ENCODE peak calls at places on chromosomes 11 and 22, in six cellular contexts. I is GM23248, E is neural progenitor cell, C is astrocyte, M is IMR-90, L is K562. H is an unnamed sample.

GRCh38 chr22:23403720-23404688 is 176.1 kb downstream of the IGLL1 start:
- DNase-seq in I (peak), E (no peak), C (no peak), M (no peak), L (no peak), H (no peak)

GRCh38 chr11:63978551-63979235 is 4.3 kb downstream of the COX8A start:
- DNase-seq in I (no peak), E (no peak), C (no peak), M (no peak), L (no peak), H (no peak)

GRCh38 chr11:19679952-19680823 is 32.4 kb upstream of the NAV2 start:
- DNase-seq in I (peak), E (peak), C (peak), M (peak), L (no peak), H (peak)

GRCh38 chr22:17121235-17122195 is at the start of gene TMEM121B:
- DNase-seq in I (peak), E (peak), C (peak), M (peak), L (peak), H (no peak)

GRCh38 chr11:64294665-64295289 is 3.7 kb downstream of the KCNK4 start:
- DNase-seq in I (peak), E (peak), C (peak), M (no peak), L (no peak), H (peak)

GRCh38 chr11:117700551-117700950 is 96.5 kb downstream of the DSCAML1 start:
- DNase-seq in I (no peak), E (no peak), C (no peak), M (no peak), L (no peak), H (no peak)

GRCh38 chr11:78181155-78181554 is 7.3 kb downstream of the KCTD21 start:
- DNase-seq in I (no peak), E (no peak), C (no peak), M (peak), L (no peak), H (no peak)

GRCh38 chr11:37323843-37324242 is 725.8 kb upstream of the RAG2 start:
- DNase-seq in I (no peak), E (no peak), C (no peak), M (no peak), L (no peak), H (no peak)

GRCh38 chr11:85930879-85931366 is 75.7 kb downstream of the CCDC83 start:
- DNase-seq in I (no peak), E (no peak), C (no peak), M (no peak), L (no peak), H (no peak)

GRCh38 chr11:65609711-65610110 is 4.3 kb downstream of the MAP3K11 start:
- DNase-seq in I (no peak), E (no peak), C (no peak), M (no peak), L (no peak), H (no peak)

GRCh38 chr11:128351168-128351567 is 236.2 kb downstream of the ETS1 start:
- DNase-seq in I (no peak), E (no peak), C (no peak), M (no peak), L (no peak), H (no peak)

GRCh38 chr11:64879226-64879900 is 942 bp upstream of the EHD1 start:
- DNase-seq in I (no peak), E (no peak), C (no peak), M (no peak), L (no peak), H (no peak)

GRCh38 chr11:128890543-128891409 is at the start of gene KCNJ5:
- DNase-seq in I (peak), E (peak), C (no peak), M (no peak), L (no peak), H (no peak)

GRCh38 chr11:8262552-8263108 is 1.0 kb downstream of the LMO1 start:
- DNase-seq in I (peak), E (peak), C (peak), M (peak), L (no peak), H (peak)

GRCh38 chr11:126756416-126756815 is 244.2 kb downstream of the KIRREL3 start:
- DNase-seq in I (no peak), E (no peak), C (no peak), M (no peak), L (no peak), H (no peak)

DNA sequence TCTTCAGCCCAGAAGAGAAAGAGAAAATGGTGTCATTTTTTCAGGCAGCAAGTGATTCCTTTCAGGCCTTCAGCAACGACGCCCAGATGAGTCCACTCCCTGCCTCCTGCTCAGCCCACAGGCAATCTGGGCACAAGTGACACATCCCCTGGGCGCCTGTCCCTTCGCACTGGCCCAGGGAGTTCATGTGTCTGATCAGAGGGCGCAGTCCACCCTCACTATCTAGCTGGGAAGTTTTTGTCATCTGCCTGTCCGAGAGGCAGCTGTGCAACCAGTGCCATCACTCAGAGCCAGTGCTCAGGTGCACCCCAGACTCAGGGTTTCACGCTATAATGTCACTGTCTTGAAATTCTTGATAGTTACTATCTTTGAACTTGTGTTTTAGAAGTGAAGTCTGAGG is 1.4 kb upstream of the KCNQ1OT1 start:
- DNase-seq in I (peak), E (no peak), C (no peak), M (no peak), L (no peak), H (no peak)
- H2AFZ ChIP-seq in I (no peak), E (no peak), C (no peak), M (peak), L (peak), H (no peak)

GRCh38 chr11:110077866-110078325 is 15.3 kb upstream of the ZC3H12C start:
- DNase-seq in I (peak), E (no peak), C (peak), M (peak), L (peak), H (no peak)
- H3K4me2 ChIP-seq in I (peak), E (no peak), C (peak), M (peak), L (peak), H (peak)

DNA sequence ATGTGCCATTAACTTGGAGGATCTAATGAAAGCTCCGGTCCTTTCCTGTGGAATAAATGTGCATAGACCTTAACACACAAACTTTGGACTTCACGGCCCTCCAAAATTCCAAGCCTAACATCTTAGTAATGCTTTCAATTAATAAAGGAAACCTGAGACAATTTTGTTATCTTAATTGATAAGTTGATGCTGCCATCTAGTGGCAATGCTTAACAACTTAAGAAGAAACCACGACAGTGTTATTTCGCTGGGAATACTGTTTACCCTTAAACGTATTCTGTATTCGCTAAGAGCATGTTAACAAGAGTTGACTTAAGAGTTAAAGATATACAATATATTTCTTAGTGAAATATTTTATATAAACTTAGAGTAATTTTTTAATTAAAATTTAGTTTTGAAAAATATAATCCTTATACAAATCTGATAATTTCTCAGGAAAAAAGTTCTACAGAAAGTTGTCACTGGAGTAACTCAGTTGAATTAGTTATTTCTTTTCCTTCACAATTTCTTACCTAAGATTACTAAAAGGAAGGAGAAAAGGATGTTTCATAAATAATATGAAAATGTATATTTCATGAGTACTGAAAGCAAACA is 35.0 kb upstream of the OR9G4 start:
- DNase-seq in I (peak), E (peak), C (peak), M (peak), L (peak), H (no peak)
- H2AFZ ChIP-seq in I (peak), E (no peak), C (no peak), M (no peak), L (no peak), H (no peak)

DNA sequence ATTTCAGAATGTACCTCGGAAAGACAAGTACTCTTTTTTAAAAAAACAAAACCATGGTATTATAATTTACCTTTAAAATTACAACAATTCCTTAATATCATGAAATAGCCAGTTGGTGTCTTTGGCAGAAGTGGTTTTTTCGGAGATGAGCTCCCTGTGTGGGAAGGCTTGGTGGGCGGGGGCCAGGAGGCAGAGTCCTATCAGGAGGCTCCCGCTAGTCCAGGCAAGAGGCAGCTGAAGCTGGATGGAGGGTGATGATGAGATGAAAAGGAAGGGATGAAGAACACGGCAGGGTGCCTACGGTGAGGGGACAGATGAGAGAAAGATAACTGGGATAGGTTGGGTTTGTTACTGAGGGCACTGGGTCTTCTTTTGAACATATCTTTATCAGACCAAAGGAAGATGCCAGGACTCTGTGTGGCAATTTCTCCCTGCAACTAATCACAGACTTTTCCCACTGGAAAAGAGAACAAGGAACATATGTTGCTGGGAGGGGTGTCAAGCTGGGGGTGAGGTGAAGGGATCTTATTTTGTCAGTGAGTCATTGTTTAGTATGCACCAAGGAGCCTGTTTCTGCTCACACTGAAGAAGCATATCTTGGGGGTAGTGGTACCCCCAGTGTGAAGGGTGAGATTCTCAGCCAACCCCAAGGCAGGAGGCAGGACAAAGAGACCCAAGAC is 91.5 kb upstream of the YWHAH start:
- DNase-seq in I (peak), E (peak), C (no peak), M (peak), L (no peak), H (no peak)
- H3K4me2 ChIP-seq in I (no peak), E (no peak), C (peak), M (no peak), L (no peak), H (no peak)

GRCh38 chr11:83112886-83113285 is 41.2 kb upstream of the RAB30 start:
- DNase-seq in I (no peak), E (no peak), C (no peak), M (no peak), L (no peak), H (no peak)
- H2AFZ ChIP-seq in I (peak), E (no peak), C (no peak), M (no peak), L (no peak), H (no peak)

DNA sequence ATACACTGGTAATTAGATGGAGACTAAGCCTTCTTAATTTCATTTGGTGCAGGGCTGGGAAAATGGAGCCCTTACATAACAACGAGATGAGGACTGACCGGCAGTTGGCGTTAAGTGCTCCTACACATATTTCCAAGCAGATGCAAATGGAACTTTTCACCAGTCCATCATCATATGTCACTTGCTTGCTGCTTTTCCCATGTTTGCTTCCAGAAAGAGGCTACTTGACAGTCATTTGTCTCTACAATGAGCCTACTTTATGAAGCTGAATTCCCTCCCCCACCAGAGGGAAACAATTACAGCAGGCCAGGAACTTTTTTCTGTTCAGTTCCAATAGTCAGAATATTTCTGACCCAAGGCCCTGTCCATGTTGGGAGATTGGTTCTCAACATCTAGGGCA is 32.5 kb downstream of the SVIP start:
- DNase-seq in I (no peak), E (no peak), C (no peak), M (no peak), L (no peak), H (no peak)
- H3K4me2 ChIP-seq in I (no peak), E (no peak), C (no peak), M (no peak), L (no peak), H (no peak)

GRCh38 chr22:36874731-36875130 is 13.9 kb downstream of the NCF4 start:
- DNase-seq in I (no peak), E (no peak), C (no peak), M (no peak), L (no peak), H (no peak)

GRCh38 chr22:36873614-36874308 is 13.0 kb downstream of the NCF4 start:
- DNase-seq in I (peak), E (peak), C (peak), M (peak), L (peak), H (peak)

GRCh38 chr22:36874309-36874696 is 13.5 kb downstream of the NCF4 start:
- DNase-seq in I (no peak), E (no peak), C (no peak), M (no peak), L (no peak), H (no peak)

GRCh38 chr22:36872866-36873498 is 12.2 kb downstream of the NCF4 start:
- DNase-seq in I (no peak), E (no peak), C (no peak), M (no peak), L (no peak), H (no peak)

GRCh38 chr22:36875741-36876140 is 14.9 kb downstream of the NCF4 start:
- DNase-seq in I (no peak), E (no peak), C (no peak), M (no peak), L (no peak), H (no peak)
- H2AFZ ChIP-seq in I (no peak), E (no peak), C (no peak), M (no peak), L (no peak), H (no peak)